ENCODE peak calls at places on chromosomes 5 and 9, in ten cellular contexts. C, H, S, F, O, A, M, G, L and K are unnamed samples.

GRCh38 chr5:119313876-119314605 is 41.8 kb upstream of the TNFAIP8 start:
- DNase-seq in C (no peak), H (no peak), S (no peak), F (no peak), O (no peak), A (no peak), M (no peak), G (no peak), L (no peak), K (no peak)

GRCh38 chr5:121819661-121820261 is 31.9 kb upstream of the FTMT start:
- DNase-seq in C (no peak), H (no peak), S (no peak), F (no peak), O (no peak), A (no peak), M (no peak), G (no peak), L (no peak), K (no peak)

GRCh38 chr5:166497705-166498104 is 1793.7 kb upstream of the WWC1 start:
- DNase-seq in C (no peak), H (no peak), S (no peak), F (no peak), O (no peak), A (no peak), M (no peak), G (no peak), L (no peak), K (no peak)

GRCh38 chr5:180618487-180618829 is 27.2 kb upstream of the SCGB3A1 start:
- DNase-seq in C (no peak), H (no peak), S (no peak), F (no peak), O (no peak), A (no peak), M (no peak), G (no peak), L (no peak), K (no peak)

GRCh38 chr5:61330341-61330878 is 1.6 kb upstream of the ZSWIM6 start:
- DNase-seq in C (no peak), H (peak), S (peak), F (no peak), O (peak), A (peak), M (peak), G (no peak), L (no peak), K (peak)

GRCh38 chr9:92894711-92895362 is 17.0 kb upstream of the ZNF484 start:
- DNase-seq in C (no peak), H (no peak), S (no peak), F (no peak), O (no peak), A (no peak), M (no peak), G (no peak), L (no peak), K (no peak)

GRCh38 chr9:112784020-112784788 is 33.6 kb downstream of the SNX30 start:
- DNase-seq in C (no peak), H (no peak), S (peak), F (no peak), O (peak), A (no peak), M (no peak), G (no peak), L (no peak), K (no peak)

GRCh38 chr5:148569948-148570347 is 84.4 kb downstream of the HTR4 start:
- DNase-seq in C (no peak), H (no peak), S (no peak), F (no peak), O (no peak), A (peak), M (no peak), G (no peak), L (no peak), K (no peak)

GRCh38 chr9:129857207-129857606 is 21.9 kb downstream of the USP20 start:
- DNase-seq in C (no peak), H (no peak), S (no peak), F (no peak), O (no peak), A (no peak), M (no peak), G (no peak), L (no peak), K (no peak)

GRCh38 chr5:151904921-151905320 is 19.7 kb downstream of the GLRA1 start:
- DNase-seq in C (no peak), H (no peak), S (no peak), F (no peak), O (no peak), A (no peak), M (no peak), G (no peak), L (no peak), K (no peak)

GRCh38 chr5:122705876-122706275 is 69.0 kb upstream of the SNX2 start:
- DNase-seq in C (no peak), H (no peak), S (no peak), F (no peak), O (no peak), A (no peak), M (no peak), G (no peak), L (no peak), K (no peak)

GRCh38 chr9:105299190-105299854 is 54.9 kb downstream of the SLC44A1 start:
- DNase-seq in C (no peak), H (peak), S (no peak), F (no peak), O (peak), A (peak), M (peak), G (no peak), L (no peak), K (peak)

GRCh38 chr9:88737876-88738275 is 202.9 kb downstream of the NXNL2 start:
- DNase-seq in C (no peak), H (no peak), S (no peak), F (no peak), O (no peak), A (no peak), M (no peak), G (no peak), L (no peak), K (no peak)

GRCh38 chr5:133253076-133253475 is 201.3 kb downstream of the HSPA4 start:
- DNase-seq in C (no peak), H (no peak), S (no peak), F (no peak), O (no peak), A (no peak), M (no peak), G (no peak), L (no peak), K (no peak)

GRCh38 chr5:171055881-171056454 is 194.2 kb downstream of the RANBP17 start:
- DNase-seq in C (no peak), H (no peak), S (no peak), F (no peak), O (no peak), A (no peak), M (no peak), G (no peak), L (no peak), K (no peak)

GRCh38 chr5:39947657-39948056 is 522.9 kb upstream of the DAB2 start:
- DNase-seq in C (no peak), H (no peak), S (no peak), F (no peak), O (peak), A (no peak), M (peak), G (no peak), L (no peak), K (no peak)

GRCh38 chr5:149723374-149723773 is 6.7 kb upstream of the PPARGC1B start:
- DNase-seq in C (no peak), H (no peak), S (no peak), F (no peak), O (no peak), A (no peak), M (no peak), G (no peak), L (no peak), K (no peak)

GRCh38 chr9:80775515-80775914 is 913.8 kb downstream of the TLE1 start:
- DNase-seq in C (no peak), H (no peak), S (no peak), F (no peak), O (no peak), A (no peak), M (no peak), G (no peak), L (no peak), K (no peak)

GRCh38 chr9:92988215-92988731 is 41.0 kb downstream of the FGD3 start:
- DNase-seq in C (no peak), H (no peak), S (no peak), F (no peak), O (no peak), A (no peak), M (peak), G (no peak), L (no peak), K (no peak)

GRCh38 chr9:83406901-83407300 is 131.3 kb downstream of the FRMD3 start:
- DNase-seq in C (no peak), H (no peak), S (no peak), F (no peak), O (no peak), A (no peak), M (no peak), G (no peak), L (no peak), K (no peak)

GRCh38 chr5:143154495-143155375 is 248.8 kb downstream of the NR3C1 start:
- DNase-seq in C (no peak), H (no peak), S (no peak), F (no peak), O (no peak), A (no peak), M (no peak), G (no peak), L (no peak), K (no peak)

GRCh38 chr5:41071975-41072374 is 833 bp upstream of the MROH2B start:
- DNase-seq in C (no peak), H (no peak), S (no peak), F (no peak), O (peak), A (no peak), M (no peak), G (no peak), L (no peak), K (no peak)

GRCh38 chr9:130884542-130885421 is 11.8 kb downstream of the QRFP start:
- DNase-seq in C (no peak), H (no peak), S (no peak), F (no peak), O (no peak), A (no peak), M (no peak), G (no peak), L (no peak), K (peak)

GRCh38 chr9:128098936-128099931 is 28.3 kb downstream of the PTGES2 start:
- DNase-seq in C (no peak), H (peak), S (no peak), F (no peak), O (no peak), A (no peak), M (no peak), G (no peak), L (no peak), K (no peak)

GRCh38 chr5:140360681-140361479 is 886 bp downstream of the SLC4A9 start:
- DNase-seq in C (no peak), H (no peak), S (no peak), F (no peak), O (no peak), A (no peak), M (no peak), G (no peak), L (no peak), K (no peak)

GRCh38 chr5:126805108-126805507 is 28.2 kb downstream of the LMNB1 start:
- DNase-seq in C (no peak), H (no peak), S (no peak), F (no peak), O (no peak), A (no peak), M (no peak), G (no peak), L (no peak), K (no peak)

GRCh38 chr9:72352911-72353388 is 12.1 kb downstream of the ZFAND5 start:
- DNase-seq in C (no peak), H (no peak), S (no peak), F (no peak), O (no peak), A (no peak), M (no peak), G (no peak), L (no peak), K (no peak)

GRCh38 chr9:77013932-77014596 is 5.4 kb upstream of the FOXB2 start:
- DNase-seq in C (peak), H (no peak), S (peak), F (no peak), O (no peak), A (no peak), M (no peak), G (no peak), L (peak), K (no peak)

GRCh38 chr5:169251685-169252084 is 49.3 kb downstream of the SLIT3 start:
- DNase-seq in C (no peak), H (no peak), S (no peak), F (no peak), O (no peak), A (no peak), M (no peak), G (no peak), L (no peak), K (no peak)

GRCh38 chr9:131441441-131441840 is 47.6 kb downstream of the PRRC2B start:
- DNase-seq in C (no peak), H (no peak), S (no peak), F (no peak), O (no peak), A (no peak), M (no peak), G (no peak), L (no peak), K (no peak)

GRCh38 chr5:157294692-157295091 is 28.8 kb downstream of the CYFIP2 start:
- DNase-seq in C (no peak), H (no peak), S (peak), F (no peak), O (no peak), A (no peak), M (no peak), G (no peak), L (no peak), K (no peak)

GRCh38 chr5:96377167-96377566 is 55.9 kb downstream of the PCSK1 start:
- DNase-seq in C (no peak), H (no peak), S (no peak), F (no peak), O (no peak), A (no peak), M (no peak), G (no peak), L (no peak), K (no peak)